ENCODE peak calls at places on chromosomes 7 and 10, in eight cellular contexts. Q, R, S, V, I, U, F and K are unnamed samples. For H3K4me1, the result is how much of the 10 kb centered on the place peaks cover.

GRCh38 chr10:84269773-84270172 is 24.9 kb downstream of the RGR start:
- DNase-seq in Q (no peak), R (peak), S (no peak), V (no peak), I (no peak), U (no peak), F (no peak), K (no peak)

GRCh38 chr10:86673216-86673826 is 5.0 kb downstream of the LDB3 start:
- DNase-seq in Q (no peak), R (no peak), S (no peak), V (no peak), I (no peak), U (no peak), F (no peak), K (no peak)

GRCh38 chr10:80382989-80383388 is 25.4 kb upstream of the PRXL2A start:
- DNase-seq in Q (peak), R (peak), S (no peak), V (no peak), I (peak), U (peak), F (peak), K (peak)

GRCh38 chr10:76769161-76769560 is 868.4 kb downstream of the KCNMA1 start:
- DNase-seq in Q (no peak), R (no peak), S (no peak), V (no peak), I (no peak), U (no peak), F (no peak), K (no peak)

GRCh38 chr10:110774069-110775021 is 97.4 kb upstream of the PDCD4 start:
- DNase-seq in Q (no peak), R (peak), S (no peak), V (no peak), I (no peak), U (peak), F (no peak), K (no peak)

GRCh38 chr7:99143853-99144672 is at the start of gene SMURF1:
- DNase-seq in Q (no peak), R (no peak), S (peak), V (no peak), I (peak), U (peak), F (peak), K (peak)

GRCh38 chr10:30189254-30189583 is 129.8 kb upstream of the JCAD start:
- DNase-seq in Q (no peak), R (no peak), S (no peak), V (no peak), I (no peak), U (no peak), F (no peak), K (no peak)

GRCh38 chr10:79178614-79179403 is 110.0 kb downstream of the ZMIZ1 start:
- DNase-seq in Q (no peak), R (no peak), S (no peak), V (no peak), I (peak), U (no peak), F (peak), K (no peak)

GRCh38 chr7:18828333-18829100 is 288.9 kb downstream of the TWIST1 start:
- DNase-seq in Q (no peak), R (no peak), S (no peak), V (no peak), I (no peak), U (no peak), F (no peak), K (no peak)

GRCh38 chr7:101094791-101095375 is 9.6 kb downstream of the TRIM56 start:
- DNase-seq in Q (peak), R (no peak), S (no peak), V (no peak), I (no peak), U (no peak), F (no peak), K (no peak)

DNA sequence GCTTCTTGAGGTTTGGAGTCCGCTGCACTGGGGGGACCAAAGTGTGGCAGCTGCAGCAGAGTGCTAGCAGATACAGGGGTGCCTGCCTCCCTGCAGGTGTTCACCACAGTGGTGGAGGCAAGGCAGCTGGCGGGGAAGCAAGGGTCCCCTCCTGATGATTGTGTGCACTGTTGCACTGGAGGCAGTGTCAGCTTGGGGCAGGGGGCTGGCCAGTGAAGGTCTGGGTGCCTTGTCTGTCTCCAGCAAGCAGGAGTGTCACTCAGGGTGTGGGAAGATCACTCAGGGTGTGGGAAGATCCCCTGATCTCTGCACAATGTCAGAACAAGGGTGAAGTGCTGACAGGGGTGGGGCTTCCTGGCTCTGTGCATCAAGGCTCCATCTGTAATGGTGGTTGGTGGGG is 36.3 kb upstream of the PPP1R3A start:
- DNase-seq in Q (no peak), R (no peak), S (no peak), V (no peak), I (no peak), U (no peak), F (no peak), K (no peak)
- H3K27ac ChIP-seq in Q (no peak), R (no peak), S (no peak), V (no peak), I (no peak), U (no peak), F (no peak), K (no peak)

DNA sequence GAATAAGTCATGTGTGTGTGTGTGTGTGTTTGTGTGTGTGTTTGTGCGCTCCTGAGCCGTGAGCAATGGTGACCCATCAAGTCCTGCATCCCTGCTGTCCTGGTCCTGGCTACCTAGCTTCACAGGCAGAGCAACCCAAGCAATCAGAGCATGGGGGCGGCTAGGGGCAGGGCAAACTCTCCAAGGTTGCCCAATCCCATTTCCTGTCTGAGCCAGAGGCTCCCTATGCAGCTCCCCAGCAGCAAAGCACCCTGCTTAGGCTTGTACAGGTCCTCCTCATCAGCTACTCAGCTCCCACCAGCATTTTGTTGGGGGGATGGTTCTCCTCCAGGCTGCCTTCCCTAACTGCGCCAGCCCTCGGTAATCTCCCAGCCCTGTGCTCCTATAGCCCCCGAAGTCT is 31.1 kb upstream of the CRHR2 start:
- DNase-seq in Q (no peak), R (no peak), S (no peak), V (no peak), I (no peak), U (no peak), F (no peak), K (no peak)
- H3K4me3 ChIP-seq in Q (no peak), R (no peak), S (no peak), V (no peak), I (no peak), U (no peak), F (no peak), K (no peak)

DNA sequence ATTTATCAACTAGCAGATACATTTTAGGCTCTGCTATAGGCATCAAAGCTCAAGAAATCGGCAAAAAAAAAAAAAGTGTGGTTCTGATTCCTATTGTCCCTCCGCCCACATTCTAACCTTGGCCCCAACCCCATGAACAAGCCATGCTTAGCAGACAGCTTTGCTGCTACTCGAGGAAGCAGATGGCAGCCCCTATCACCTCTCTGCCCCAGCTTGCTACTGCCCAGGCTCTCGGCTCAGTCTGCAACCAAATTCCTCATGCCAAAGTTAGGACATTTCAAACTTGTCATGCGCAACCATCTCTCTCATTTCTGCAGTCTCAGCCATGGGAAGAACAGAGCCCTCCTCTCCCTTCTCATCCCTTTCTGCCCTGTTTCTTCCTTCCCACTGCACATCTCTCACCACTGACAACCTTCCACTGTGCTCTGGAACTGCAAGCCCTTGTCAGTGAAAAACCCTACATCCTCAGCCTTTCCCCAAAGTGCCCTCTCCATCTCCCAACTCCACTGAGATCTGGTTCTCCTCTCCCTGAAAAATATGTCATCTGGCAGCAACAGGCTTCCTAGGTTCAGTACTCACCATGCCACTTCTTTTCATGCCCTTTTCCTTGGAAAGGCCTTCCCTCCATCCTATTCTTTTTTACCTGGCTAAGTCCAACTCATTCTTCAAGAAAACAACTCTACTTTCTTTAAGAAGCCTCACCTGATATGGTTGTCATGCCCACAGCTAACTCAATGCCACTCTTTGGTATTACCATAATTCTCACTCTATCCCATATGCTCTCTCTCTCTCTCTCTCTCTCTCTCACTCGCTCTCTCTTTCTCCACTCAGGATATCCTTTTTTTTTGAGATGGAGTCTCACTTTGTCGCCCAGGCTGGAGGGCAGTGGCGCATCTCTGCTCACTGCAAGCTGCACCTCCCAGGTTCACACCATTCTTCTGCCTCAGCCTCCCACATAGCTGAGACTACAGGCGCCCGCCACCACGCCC is 60.1 kb upstream of the FHIP2A start:
- DNase-seq in Q (no peak), R (no peak), S (no peak), V (no peak), I (no peak), U (no peak), F (no peak), K (no peak)
- H3K4me1 ChIP-seq in Q (under half), R (under half), S (under half), V (under half), I (under half), U (under half), F (under half), K (under half)

GRCh38 chr10:13685885-13686284 is 99.1 kb downstream of the PRPF18 start:
- DNase-seq in Q (no peak), R (no peak), S (no peak), V (no peak), I (no peak), U (no peak), F (peak), K (no peak)

GRCh38 chr10:13695588-13695987 is 108.8 kb downstream of the PRPF18 start:
- DNase-seq in Q (no peak), R (no peak), S (no peak), V (no peak), I (no peak), U (no peak), F (no peak), K (no peak)

GRCh38 chr10:13686331-13686752 is 99.6 kb downstream of the PRPF18 start:
- DNase-seq in Q (no peak), R (no peak), S (no peak), V (no peak), I (no peak), U (no peak), F (peak), K (no peak)

GRCh38 chr10:13693783-13694450 is 107.2 kb downstream of the PRPF18 start:
- DNase-seq in Q (no peak), R (no peak), S (no peak), V (no peak), I (no peak), U (no peak), F (no peak), K (no peak)

DNA sequence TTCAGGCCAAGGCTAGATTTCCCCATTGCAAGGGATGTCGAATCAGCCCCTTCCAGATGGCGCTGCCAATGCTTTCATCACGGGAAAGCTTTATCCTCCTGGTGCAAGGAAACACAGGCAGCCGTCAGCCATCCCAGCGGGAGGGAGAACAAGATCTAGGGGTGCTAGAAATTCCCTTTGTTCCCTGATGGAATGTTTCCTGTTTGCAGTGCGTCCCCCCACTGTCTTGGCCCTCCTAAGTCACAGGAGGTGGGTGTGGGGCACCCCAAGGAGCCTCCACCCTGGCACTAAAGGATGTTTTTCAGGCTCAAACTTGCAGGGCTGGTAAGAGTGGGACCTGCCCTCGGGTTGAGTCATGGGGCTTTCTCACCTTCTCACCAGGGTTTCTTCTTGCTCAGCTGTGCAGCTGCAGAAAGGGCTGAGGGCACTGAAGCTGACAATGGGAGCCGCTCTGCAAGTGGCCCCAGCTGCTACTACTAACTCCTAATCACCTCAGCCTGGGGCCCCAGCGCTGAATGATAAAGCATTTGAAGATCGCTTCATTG is 103.6 kb downstream of the PRPF18 start:
- DNase-seq in Q (no peak), R (no peak), S (no peak), V (no peak), I (no peak), U (no peak), F (no peak), K (no peak)
- H3K27ac ChIP-seq in Q (no peak), R (no peak), S (no peak), V (no peak), I (no peak), U (no peak), F (no peak), K (no peak)

GRCh38 chr7:11194492-11194891 is 220.8 kb downstream of the PHF14 start:
- DNase-seq in Q (no peak), R (no peak), S (no peak), V (no peak), I (no peak), U (no peak), F (no peak), K (no peak)
- H3K4me3 ChIP-seq in Q (no peak), R (no peak), S (no peak), V (no peak), I (no peak), U (no peak), F (no peak), K (no peak)